ENCODE peak calls at places on chromosomes 7 and 10, in four cellular contexts. F, C, N and G are unnamed samples.

GRCh38 chr10:124721295-124722052 is 22.7 kb downstream of the FAM53B start:
- DNase-seq in F (no peak), C (no peak), N (no peak), G (no peak)

GRCh38 chr10:16384064-16384463 is 52.7 kb upstream of the PTER start:
- DNase-seq in F (no peak), C (no peak), N (no peak), G (no peak)

GRCh38 chr10:5971315-5971832 is 6.0 kb downstream of the IL15RA start:
- DNase-seq in F (no peak), C (no peak), N (peak), G (no peak)

GRCh38 chr7:31074403-31074802 is 22.3 kb downstream of the ADCYAP1R1 start:
- DNase-seq in F (peak), C (peak), N (no peak), G (no peak)

GRCh38 chr10:62618576-62619408 is 185.7 kb upstream of the ADO start:
- DNase-seq in F (no peak), C (no peak), N (peak), G (peak)

GRCh38 chr7:139180700-139181311 is 50.2 kb upstream of the UBN2 start:
- DNase-seq in F (no peak), C (no peak), N (no peak), G (no peak)

GRCh38 chr10:13439771-13440708 is 88.8 kb downstream of the BEND7 start:
- DNase-seq in F (no peak), C (peak), N (peak), G (peak)

GRCh38 chr10:129707406-129708388 is 240.7 kb downstream of the MGMT start:
- DNase-seq in F (no peak), C (no peak), N (no peak), G (peak)

GRCh38 chr7:143391462-143392404 is 10.6 kb downstream of the ZYX start:
- DNase-seq in F (no peak), C (peak), N (no peak), G (peak)

GRCh38 chr10:84201682-84202081 is 7.3 kb downstream of the CDHR1 start:
- DNase-seq in F (no peak), C (no peak), N (no peak), G (no peak)

GRCh38 chr7:48094861-48095293 is 5.8 kb downstream of the UPP1 start:
- DNase-seq in F (no peak), C (no peak), N (no peak), G (peak)

GRCh38 chr10:100793055-100793454 is 47.7 kb downstream of the PAX2 start:
- DNase-seq in F (no peak), C (no peak), N (no peak), G (no peak)

GRCh38 chr7:101164071-101164840 is 1.1 kb downstream of the VGF start:
- DNase-seq in F (no peak), C (no peak), N (no peak), G (peak)

GRCh38 chr10:60139798-60140566 is 233.6 kb upstream of the CCDC6 start:
- DNase-seq in F (no peak), C (no peak), N (no peak), G (peak)

GRCh38 chr7:30846378-30846777 is 65.3 kb upstream of the AQP1 start:
- DNase-seq in F (peak), C (no peak), N (no peak), G (no peak)

GRCh38 chr10:63901916-63902315 is 380.7 kb downstream of the REEP3 start:
- DNase-seq in F (no peak), C (no peak), N (no peak), G (peak)

GRCh38 chr10:93671042-93671441 is 31.4 kb downstream of the FRA10AC1 start:
- DNase-seq in F (no peak), C (no peak), N (no peak), G (no peak)

GRCh38 chr10:23461557-23461956 is 22.7 kb downstream of the OTUD1 start:
- DNase-seq in F (no peak), C (no peak), N (no peak), G (no peak)

DNA sequence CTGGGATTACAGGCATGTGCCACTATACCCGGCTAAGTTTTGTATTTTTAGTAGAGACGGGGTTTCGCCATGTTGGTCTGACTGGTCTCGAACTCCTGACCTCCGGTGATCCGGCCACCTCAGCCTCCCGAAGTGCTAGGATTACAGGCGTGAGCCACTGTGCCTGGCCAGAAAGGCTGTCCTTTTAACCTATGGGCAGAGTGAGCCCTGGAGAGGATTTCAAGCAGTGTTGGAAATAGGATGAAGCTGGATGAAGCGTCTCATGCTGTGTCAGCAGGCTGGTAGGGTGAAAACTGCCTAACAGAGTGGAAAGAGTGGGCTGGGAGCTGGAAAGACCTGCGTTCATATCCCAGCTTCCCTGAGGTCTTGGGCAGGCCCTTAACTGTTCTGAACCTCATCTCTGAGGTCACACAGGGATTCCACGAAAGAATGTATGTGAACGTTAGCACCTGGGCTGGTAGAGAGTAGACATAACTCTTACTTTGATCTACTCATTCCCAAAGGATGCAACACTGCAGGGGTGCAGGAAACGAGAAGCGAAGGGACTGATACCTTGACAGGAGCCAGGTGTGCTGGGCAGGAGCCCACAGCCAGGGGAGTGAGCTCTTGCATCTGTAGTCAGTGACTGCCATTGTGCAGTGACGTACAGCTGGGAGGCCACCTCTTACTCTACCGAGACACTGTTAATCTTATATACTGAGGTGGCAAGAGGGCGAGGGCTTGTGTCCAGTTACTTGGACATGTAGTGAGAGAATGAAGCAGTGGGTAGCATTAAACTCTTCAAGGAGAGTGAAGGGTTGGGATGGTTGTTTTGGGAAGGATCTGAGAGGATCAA is 34.2 kb downstream of the WBP1L start:
- DNase-seq in F (no peak), C (no peak), N (no peak), G (no peak)
- H3K4me3 ChIP-seq in F (no peak), C (no peak), N (no peak), G (no peak)

GRCh38 chr10:131775833-131776232 is 125.0 kb upstream of the PPP2R2D start:
- DNase-seq in F (peak), C (no peak), N (no peak), G (no peak)

GRCh38 chr10:131777162-131777561 is 123.6 kb upstream of the PPP2R2D start:
- DNase-seq in F (peak), C (no peak), N (no peak), G (no peak)

GRCh38 chr10:131777921-131778320 is 122.9 kb upstream of the PPP2R2D start:
- DNase-seq in F (no peak), C (no peak), N (no peak), G (no peak)

GRCh38 chr10:131775444-131775832 is 125.4 kb upstream of the PPP2R2D start:
- DNase-seq in F (peak), C (no peak), N (no peak), G (no peak)

GRCh38 chr10:131776496-131776895 is 124.3 kb upstream of the PPP2R2D start:
- DNase-seq in F (peak), C (no peak), N (no peak), G (no peak)
- TF ChIP-seq CTCF in F (no peak), C (no peak), N (no peak), G (no peak)

GRCh38 chr7:1513657-1514095 is 9.5 kb upstream of the INTS1 start:
- DNase-seq in F (no peak), C (peak), N (no peak), G (no peak)
- H3K4me3 ChIP-seq in F (peak), C (no peak), N (no peak), G (no peak)

GRCh38 chr7:94440460-94441039 is 45.9 kb downstream of the COL1A2 start:
- DNase-seq in F (no peak), C (no peak), N (no peak), G (peak)
- TF ChIP-seq CTCF in F (no peak), C (no peak), N (no peak), G (no peak)

DNA sequence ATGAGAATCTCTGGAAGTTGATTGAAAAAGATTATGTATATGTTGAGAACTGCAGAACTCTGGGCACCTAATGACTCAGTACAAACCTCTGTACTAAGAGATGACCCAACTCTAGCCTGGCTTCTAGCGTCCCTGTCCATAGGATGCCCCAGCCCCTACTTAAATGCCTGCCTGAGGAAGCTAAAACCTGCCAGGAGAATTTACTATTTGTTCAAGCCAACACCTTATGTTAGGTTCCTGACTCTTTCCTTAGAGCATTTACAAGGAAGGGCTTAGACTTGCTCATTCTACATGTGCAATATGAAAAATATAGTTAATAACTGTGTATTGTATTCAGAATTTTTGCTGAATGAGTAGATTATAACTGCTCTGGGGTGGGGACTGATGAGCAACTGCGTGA is 37.5 kb upstream of the AOAH start:
- DNase-seq in F (no peak), C (no peak), N (no peak), G (no peak)
- H3K4me3 ChIP-seq in F (no peak), C (no peak), N (no peak), G (no peak)

GRCh38 chr10:74032900-74033655 is 35.2 kb downstream of the VCL start:
- DNase-seq in F (no peak), C (no peak), N (no peak), G (no peak)

GRCh38 chr10:74036474-74036873 is 38.6 kb downstream of the VCL start:
- DNase-seq in F (no peak), C (no peak), N (no peak), G (no peak)

GRCh38 chr10:74034301-74034700 is 36.4 kb downstream of the VCL start:
- DNase-seq in F (no peak), C (no peak), N (peak), G (no peak)

GRCh38 chr10:74033724-74034123 is 35.8 kb downstream of the VCL start:
- DNase-seq in F (no peak), C (no peak), N (no peak), G (no peak)

DNA sequence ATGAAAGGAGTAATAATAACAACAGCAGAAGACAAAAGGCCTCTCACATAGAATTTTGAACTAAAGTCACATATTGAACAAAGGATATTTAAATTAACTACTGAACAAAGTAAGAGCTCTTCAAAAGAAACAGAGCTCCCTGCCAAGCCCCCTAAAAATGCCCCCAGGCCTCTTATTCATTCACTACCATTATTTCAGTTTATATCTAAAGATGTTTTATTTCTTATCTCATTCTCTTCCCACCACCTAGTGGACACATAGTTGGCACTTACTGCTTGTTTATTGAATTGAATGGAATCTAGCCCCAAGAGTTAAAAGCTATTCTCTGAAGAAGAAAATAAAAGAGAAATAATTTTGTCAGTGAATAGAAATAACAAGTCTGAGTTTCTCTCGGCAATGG is 37.4 kb downstream of the VCL start:
- DNase-seq in F (no peak), C (no peak), N (no peak), G (no peak)
- TF ChIP-seq CTCF in F (no peak), C (peak), N (no peak), G (peak)

GRCh38 chr10:71368639-71369038 is 28.1 kb upstream of the CDH23 start:
- DNase-seq in F (no peak), C (no peak), N (peak), G (no peak)
- H3K4me3 ChIP-seq in F (no peak), C (no peak), N (no peak), G (no peak)

DNA sequence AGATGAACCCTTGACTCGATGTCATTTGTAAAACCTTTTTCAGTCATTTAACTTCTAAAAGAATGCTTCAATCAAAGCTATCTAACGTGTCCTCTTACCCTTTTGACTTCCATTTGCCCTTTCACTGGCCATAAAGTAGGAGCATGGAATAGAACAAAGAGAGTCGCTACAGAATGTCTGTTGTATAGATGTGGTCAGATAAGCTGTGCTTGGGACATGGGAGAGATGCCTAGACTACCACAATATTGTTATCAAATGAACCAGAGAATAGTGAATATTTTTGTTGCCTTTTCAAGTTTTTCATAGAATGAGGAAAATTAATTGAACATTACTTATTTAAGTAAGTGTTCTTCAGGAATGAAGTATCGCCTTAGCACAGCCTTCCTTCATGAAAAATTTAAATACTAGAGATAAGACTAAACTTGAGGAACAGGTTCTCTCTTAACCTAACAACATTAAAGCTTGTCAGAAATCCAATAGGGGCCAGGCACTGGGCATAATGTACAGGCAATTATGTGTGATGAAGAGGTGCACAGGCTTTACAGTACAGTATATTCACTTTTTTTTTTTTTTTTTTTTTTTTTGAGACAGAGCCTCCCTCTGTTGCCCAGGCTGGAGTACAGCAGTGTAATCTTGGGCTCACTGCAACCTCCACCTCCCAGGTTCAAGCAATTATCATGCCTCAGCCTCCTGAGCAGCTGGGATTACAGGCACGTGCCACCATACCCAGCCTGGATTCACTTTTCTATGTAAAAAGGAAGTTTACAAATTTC is 7.5 kb upstream of the KMT2E start:
- DNase-seq in F (no peak), C (no peak), N (no peak), G (no peak)
- TF ChIP-seq CTCF in F (no peak), C (no peak), N (no peak), G (no peak)

GRCh38 chr10:72272689-72273409 is 875 bp upstream of the DDIT4 start:
- DNase-seq in F (peak), C (peak), N (peak), G (peak)
- H3K4me3 ChIP-seq in F (peak), C (peak), N (peak), G (peak)